ENCODE peak calls at places on chromosomes 3 and 15, in five cellular contexts. One of them, this sample, is unnamed.

GRCh38 chr3:31369637-31370036 is 163.1 kb upstream of the STT3B start:
- DNase-seq in C1 segment of cervical spinal cord: no peak
- DNase-seq in tibial nerve: no peak
- DNase-seq in H4: no peak
- DNase-seq in T-helper 1 cell: no peak
- DNase-seq in this sample: no peak

GRCh38 chr3:114320251-114320650 is 26.4 kb downstream of the TIGIT start:
- DNase-seq in C1 segment of cervical spinal cord: no peak
- DNase-seq in H4: no peak
- DNase-seq in T-helper 1 cell: no peak
- DNase-seq in tibial nerve: no peak
- DNase-seq in this sample: no peak

GRCh38 chr15:76342382-76343201 is 6.0 kb downstream of the ISL2 start:
- DNase-seq in C1 segment of cervical spinal cord: no peak
- DNase-seq in T-helper 1 cell: peak
- DNase-seq in H4: no peak
- DNase-seq in tibial nerve: no peak
- DNase-seq in this sample: no peak

GRCh38 chr3:124572851-124573405 is 157.3 kb upstream of the UMPS start:
- DNase-seq in tibial nerve: no peak
- DNase-seq in T-helper 1 cell: no peak
- DNase-seq in C1 segment of cervical spinal cord: no peak
- DNase-seq in H4: no peak
- DNase-seq in this sample: no peak

GRCh38 chr3:71673486-71673885 is 51.7 kb downstream of the EIF4E3 start:
- DNase-seq in T-helper 1 cell: no peak
- DNase-seq in tibial nerve: no peak
- DNase-seq in H4: no peak
- DNase-seq in C1 segment of cervical spinal cord: no peak
- DNase-seq in this sample: no peak

GRCh38 chr3:32856355-32856889 is 38.6 kb downstream of the TRIM71 start:
- DNase-seq in C1 segment of cervical spinal cord: no peak
- DNase-seq in H4: no peak
- DNase-seq in tibial nerve: no peak
- DNase-seq in T-helper 1 cell: no peak
- DNase-seq in this sample: no peak

GRCh38 chr3:66165679-66166078 is 55.1 kb upstream of the SLC25A26 start:
- DNase-seq in C1 segment of cervical spinal cord: no peak
- DNase-seq in tibial nerve: no peak
- DNase-seq in H4: no peak
- DNase-seq in T-helper 1 cell: no peak
- DNase-seq in this sample: no peak

GRCh38 chr3:141240290-141241247 is 8.9 kb downstream of the PXYLP1 start:
- DNase-seq in tibial nerve: no peak
- DNase-seq in T-helper 1 cell: no peak
- DNase-seq in H4: no peak
- DNase-seq in C1 segment of cervical spinal cord: no peak
- DNase-seq in this sample: peak

GRCh38 chr3:15783361-15783969 is 14.3 kb downstream of the ANKRD28 start:
- DNase-seq in tibial nerve: no peak
- DNase-seq in T-helper 1 cell: no peak
- DNase-seq in C1 segment of cervical spinal cord: no peak
- DNase-seq in H4: no peak
- DNase-seq in this sample: no peak

GRCh38 chr3:71062037-71062919 is 521.2 kb downstream of the FOXP1 start:
- DNase-seq in tibial nerve: no peak
- DNase-seq in H4: no peak
- DNase-seq in C1 segment of cervical spinal cord: no peak
- DNase-seq in T-helper 1 cell: no peak
- DNase-seq in this sample: no peak

GRCh38 chr3:17077614-17078013 is 192.9 kb downstream of the PLCL2 start:
- DNase-seq in C1 segment of cervical spinal cord: no peak
- DNase-seq in H4: no peak
- DNase-seq in T-helper 1 cell: no peak
- DNase-seq in tibial nerve: no peak
- DNase-seq in this sample: no peak

GRCh38 chr15:71375934-71376333 is 260.7 kb downstream of the THSD4 start:
- DNase-seq in tibial nerve: no peak
- DNase-seq in C1 segment of cervical spinal cord: no peak
- DNase-seq in H4: no peak
- DNase-seq in T-helper 1 cell: no peak
- DNase-seq in this sample: no peak

GRCh38 chr15:69143756-69144436 is 16.5 kb upstream of the GLCE start:
- DNase-seq in C1 segment of cervical spinal cord: no peak
- DNase-seq in H4: no peak
- DNase-seq in tibial nerve: no peak
- DNase-seq in T-helper 1 cell: no peak
- DNase-seq in this sample: no peak